ENCODE peak calls at places on chromosomes 11 and 22, in seven cellular contexts. R, D, V, X, B, W and Q are unnamed samples.

GRCh38 chr22:22930571-22931556 is 43.2 kb downstream of the IGLL5 start:
- DNase-seq in R (peak), D (no peak), V (no peak), X (no peak), B (no peak), W (no peak), Q (no peak)

GRCh38 chr11:8331767-8332166 is 68.1 kb upstream of the LMO1 start:
- DNase-seq in R (no peak), D (no peak), V (no peak), X (no peak), B (no peak), W (peak), Q (no peak)

GRCh38 chr11:42524534-42525227 is 787.1 kb upstream of the API5 start:
- DNase-seq in R (peak), D (peak), V (peak), X (no peak), B (no peak), W (peak), Q (peak)

GRCh38 chr11:59680287-59681154 is 11.7 kb upstream of the PATL1 start:
- DNase-seq in R (peak), D (peak), V (peak), X (peak), B (no peak), W (peak), Q (peak)

GRCh38 chr22:50209893-50210292 is 9.1 kb downstream of the SELENOO start:
- DNase-seq in R (peak), D (peak), V (peak), X (peak), B (peak), W (peak), Q (peak)

GRCh38 chr11:11157201-11157600 is 195.8 kb downstream of the CSNK2A3 start:
- DNase-seq in R (peak), D (peak), V (peak), X (peak), B (peak), W (no peak), Q (peak)

GRCh38 chr22:46147471-46148267 is 2.7 kb upstream of the PPARA start:
- DNase-seq in R (peak), D (no peak), V (no peak), X (no peak), B (peak), W (no peak), Q (no peak)

GRCh38 chr11:95100856-95101507 is 11.3 kb downstream of the ENDOD1 start:
- DNase-seq in R (no peak), D (no peak), V (no peak), X (no peak), B (no peak), W (no peak), Q (no peak)

GRCh38 chr11:130209944-130210854 is 50.6 kb downstream of the ST14 start:
- DNase-seq in R (peak), D (no peak), V (no peak), X (no peak), B (peak), W (no peak), Q (no peak)

GRCh38 chr22:50191041-50191740 is 5.5 kb downstream of the TRABD start:
- DNase-seq in R (no peak), D (no peak), V (no peak), X (no peak), B (no peak), W (no peak), Q (peak)

GRCh38 chr11:6931146-6931713 is 5.0 kb downstream of the ZNF215 start:
- DNase-seq in R (no peak), D (no peak), V (peak), X (peak), B (no peak), W (no peak), Q (no peak)

GRCh38 chr11:17256512-17256911 is 20.0 kb upstream of the NUCB2 start:
- DNase-seq in R (no peak), D (no peak), V (peak), X (peak), B (no peak), W (peak), Q (no peak)

GRCh38 chr22:19757140-19757984 is 3.2 kb upstream of the TBX1 start:
- DNase-seq in R (peak), D (peak), V (no peak), X (no peak), B (no peak), W (no peak), Q (no peak)

GRCh38 chr22:39996732-39997131 is 2.0 kb downstream of the FAM83F start:
- DNase-seq in R (no peak), D (no peak), V (no peak), X (no peak), B (no peak), W (no peak), Q (no peak)

GRCh38 chr22:16964366-16964765 is 43.7 kb downstream of the GAB4 start:
- DNase-seq in R (no peak), D (no peak), V (no peak), X (no peak), B (no peak), W (no peak), Q (no peak)

GRCh38 chr11:46446343-46446751 is 54.8 kb upstream of the CHRM4 start:
- DNase-seq in R (no peak), D (peak), V (peak), X (peak), B (no peak), W (peak), Q (no peak)

GRCh38 chr11:129425214-129425613 is 49.6 kb downstream of the BARX2 start:
- DNase-seq in R (no peak), D (no peak), V (no peak), X (no peak), B (no peak), W (no peak), Q (no peak)

GRCh38 chr11:117822031-117822521 is 2.5 kb downstream of the FXYD2 start:
- DNase-seq in R (peak), D (peak), V (peak), X (no peak), B (peak), W (no peak), Q (no peak)

GRCh38 chr11:63888170-63889086 is 28.5 kb downstream of the RCOR2 start:
- DNase-seq in R (peak), D (peak), V (peak), X (peak), B (peak), W (peak), Q (peak)

GRCh38 chr11:95153857-95154246 is 64.2 kb downstream of the ENDOD1 start:
- DNase-seq in R (no peak), D (no peak), V (no peak), X (no peak), B (no peak), W (no peak), Q (no peak)

GRCh38 chr11:113675003-113675471 is 31.1 kb downstream of the TMPRSS5 start:
- DNase-seq in R (no peak), D (no peak), V (peak), X (peak), B (no peak), W (peak), Q (no peak)

GRCh38 chr11:130300567-130300966 is 14.2 kb downstream of the ZBTB44 start:
- DNase-seq in R (no peak), D (no peak), V (no peak), X (no peak), B (no peak), W (no peak), Q (no peak)

GRCh38 chr11:113623114-113623513 is 83.0 kb downstream of the TMPRSS5 start:
- DNase-seq in R (no peak), D (no peak), V (peak), X (peak), B (no peak), W (peak), Q (no peak)

GRCh38 chr22:20565079-20565734 is 57.8 kb downstream of the MED15 start:
- DNase-seq in R (no peak), D (no peak), V (peak), X (peak), B (peak), W (no peak), Q (no peak)

GRCh38 chr22:26428515-26429457 is at the start of gene ASPHD2:
- DNase-seq in R (peak), D (peak), V (peak), X (peak), B (peak), W (peak), Q (peak)

GRCh38 chr11:96393753-96394348 is 4.0 kb downstream of the JRKL start:
- DNase-seq in R (peak), D (peak), V (peak), X (peak), B (no peak), W (peak), Q (peak)

GRCh38 chr11:105189586-105189985 is 50.0 kb upstream of the CARD18 start:
- DNase-seq in R (no peak), D (no peak), V (peak), X (no peak), B (no peak), W (no peak), Q (no peak)

GRCh38 chr11:44689265-44689664 is 37.5 kb upstream of the TSPAN18 start:
- DNase-seq in R (no peak), D (no peak), V (no peak), X (no peak), B (no peak), W (no peak), Q (no peak)

GRCh38 chr22:45496451-45496941 is 6.2 kb upstream of the FBLN1 start:
- DNase-seq in R (no peak), D (no peak), V (no peak), X (no peak), B (peak), W (peak), Q (no peak)

GRCh38 chr11:124707813-124708212 is 31.9 kb upstream of the NRGN start:
- DNase-seq in R (no peak), D (no peak), V (no peak), X (no peak), B (no peak), W (no peak), Q (no peak)

GRCh38 chr11:45042560-45042959 is 91.9 kb upstream of the TP53I11 start:
- DNase-seq in R (no peak), D (no peak), V (peak), X (no peak), B (no peak), W (no peak), Q (no peak)

GRCh38 chr11:43367382-43368178 is 8.9 kb downstream of the TTC17 start:
- DNase-seq in R (no peak), D (no peak), V (peak), X (peak), B (no peak), W (peak), Q (no peak)

GRCh38 chr22:31229402-31230140 is 17.5 kb downstream of the LIMK2 start:
- DNase-seq in R (no peak), D (peak), V (peak), X (peak), B (no peak), W (peak), Q (no peak)

GRCh38 chr22:29907753-29908515 is 25.0 kb downstream of the MTMR3 start:
- DNase-seq in R (no peak), D (peak), V (peak), X (peak), B (peak), W (peak), Q (peak)

GRCh38 chr11:125418396-125418795 is 77.7 kb downstream of the FEZ1 start:
- DNase-seq in R (no peak), D (peak), V (no peak), X (no peak), B (peak), W (no peak), Q (no peak)

GRCh38 chr22:30694171-30694637 is 470 bp upstream of the OSBP2 start:
- DNase-seq in R (peak), D (peak), V (peak), X (peak), B (peak), W (peak), Q (no peak)

GRCh38 chr22:27331526-27332281 is 469.9 kb downstream of the MN1 start:
- DNase-seq in R (peak), D (peak), V (peak), X (peak), B (peak), W (no peak), Q (no peak)

GRCh38 chr22:20087319-20088262 is 7.5 kb downstream of the DGCR8 start:
- DNase-seq in R (no peak), D (no peak), V (no peak), X (no peak), B (peak), W (no peak), Q (no peak)

GRCh38 chr11:23932485-23932898 is 564.4 kb upstream of the LUZP2 start:
- DNase-seq in R (no peak), D (no peak), V (peak), X (peak), B (no peak), W (peak), Q (no peak)

GRCh38 chr22:38788417-38788816 is 5.5 kb downstream of the DNAL4 start:
- DNase-seq in R (no peak), D (no peak), V (peak), X (peak), B (no peak), W (peak), Q (no peak)

GRCh38 chr11:86459682-86460460 is 85.2 kb downstream of the CCDC81 start:
- DNase-seq in R (no peak), D (peak), V (peak), X (peak), B (peak), W (peak), Q (no peak)
- H3K4me3 ChIP-seq in R (no peak), D (no peak), V (no peak), X (no peak), B (no peak), W (no peak), Q (no peak)

GRCh38 chr22:21868651-21869050 is 1.2 kb upstream of the MAPK1 start:
- DNase-seq in R (no peak), D (no peak), V (no peak), X (no peak), B (no peak), W (no peak), Q (no peak)
- H3K4me3 ChIP-seq in R (no peak), D (peak), V (no peak), X (no peak), B (no peak), W (no peak), Q (no peak)

DNA sequence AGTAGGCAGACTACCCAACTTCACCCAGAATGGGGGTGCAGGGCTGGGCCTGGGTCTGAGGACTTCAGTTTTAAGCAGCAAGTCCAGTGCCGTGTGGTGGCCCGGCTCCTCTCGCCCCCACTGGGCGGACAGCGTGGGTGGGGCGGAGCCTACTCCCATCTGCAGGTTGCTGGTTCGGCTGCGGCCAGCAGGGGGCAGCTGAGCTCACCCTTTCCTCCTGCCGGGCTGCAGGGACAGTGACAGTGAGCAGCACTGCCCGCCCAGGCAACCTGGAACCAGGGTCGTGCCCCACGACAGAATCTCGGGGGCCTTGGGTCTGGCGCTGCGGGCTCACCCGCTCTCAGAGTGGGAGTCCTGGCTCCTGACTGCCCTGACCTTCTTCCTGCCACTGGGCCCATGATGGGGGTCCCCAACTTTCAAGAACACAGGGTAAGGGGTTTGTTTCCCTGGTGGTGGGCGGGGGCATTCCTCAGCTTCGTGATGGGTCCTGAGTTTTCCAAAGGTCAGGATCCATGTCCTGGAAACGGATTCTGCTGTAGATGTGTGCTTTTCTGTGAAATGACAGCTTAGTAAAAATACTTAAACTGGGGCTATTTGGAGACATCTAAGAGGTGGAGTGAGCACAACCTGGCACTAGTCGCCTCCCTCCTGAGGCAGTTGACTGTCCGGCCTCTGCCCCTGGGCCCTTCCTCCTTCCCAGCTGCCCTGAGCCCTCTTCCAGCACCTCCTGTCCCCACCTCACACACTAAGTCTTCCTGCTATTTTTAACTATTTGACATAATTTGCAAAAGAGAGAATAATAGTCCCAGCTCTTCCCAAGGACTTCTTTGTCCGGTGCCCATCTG is 6.0 kb upstream of the NEAT1 start:
- DNase-seq in R (peak), D (peak), V (peak), X (peak), B (peak), W (peak), Q (peak)
- H3K4me3 ChIP-seq in R (no peak), D (peak), V (peak), X (peak), B (no peak), W (no peak), Q (peak)

DNA sequence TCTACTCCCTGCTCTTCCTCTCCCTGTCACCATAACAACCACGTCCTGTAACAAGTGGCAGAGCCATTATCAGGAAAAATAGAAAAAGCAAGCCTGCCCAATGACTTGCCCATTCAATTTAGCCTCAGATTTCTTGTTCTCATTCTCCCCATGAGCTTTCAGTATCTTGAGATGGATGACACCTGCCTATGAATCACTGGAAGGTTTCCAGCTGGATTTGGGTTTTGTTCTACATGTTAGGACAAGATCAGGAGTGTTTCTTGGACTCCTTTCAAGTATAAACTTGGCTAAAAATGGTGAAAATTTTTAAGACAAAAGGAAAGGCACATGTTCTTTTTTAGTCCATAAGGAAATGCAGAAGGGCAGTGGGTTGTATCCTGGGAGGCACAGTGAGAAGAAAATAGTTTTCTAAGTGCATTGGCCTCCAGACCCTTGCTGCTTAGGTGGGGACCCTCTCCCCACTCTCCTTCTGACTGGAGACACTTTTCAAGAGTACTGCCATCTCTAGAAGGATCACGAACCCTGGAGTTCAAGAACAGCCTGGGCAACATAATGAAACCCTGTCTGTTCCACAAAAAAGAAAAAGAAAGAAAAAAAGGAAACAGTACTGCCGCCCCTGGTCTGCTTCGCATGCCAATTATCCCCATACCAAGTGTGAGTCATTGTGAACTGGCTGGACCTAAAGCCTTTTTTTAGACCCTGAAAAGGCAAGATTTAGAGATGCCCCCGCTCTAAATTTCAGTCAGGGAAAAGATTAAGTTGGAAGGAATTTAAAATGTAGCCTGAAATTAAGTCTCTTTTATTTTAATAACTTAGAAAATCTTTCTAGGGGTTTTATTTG is 51.0 kb downstream of the MTNR1B start:
- DNase-seq in R (no peak), D (no peak), V (peak), X (peak), B (no peak), W (peak), Q (no peak)
- H3K4me3 ChIP-seq in R (no peak), D (no peak), V (peak), X (peak), B (no peak), W (no peak), Q (no peak)

GRCh38 chr11:1864216-1864615 is 11.3 kb downstream of the LSP1 start:
- DNase-seq in R (no peak), D (no peak), V (peak), X (no peak), B (peak), W (peak), Q (no peak)

GRCh38 chr11:1861435-1862411 is 8.8 kb downstream of the LSP1 start:
- DNase-seq in R (no peak), D (no peak), V (no peak), X (no peak), B (no peak), W (no peak), Q (no peak)

GRCh38 chr11:1862588-1863351 is 9.9 kb downstream of the LSP1 start:
- DNase-seq in R (no peak), D (no peak), V (peak), X (no peak), B (peak), W (peak), Q (no peak)

GRCh38 chr11:1864831-1865665 is 12.2 kb downstream of the LSP1 start:
- DNase-seq in R (no peak), D (no peak), V (no peak), X (no peak), B (peak), W (no peak), Q (no peak)

GRCh38 chr11:1863352-1864215 is 10.7 kb downstream of the LSP1 start:
- DNase-seq in R (peak), D (peak), V (peak), X (peak), B (peak), W (peak), Q (no peak)
- H3K4me3 ChIP-seq in R (no peak), D (no peak), V (no peak), X (no peak), B (no peak), W (no peak), Q (no peak)